ENCODE peak calls at places on chromosomes 12 and 14, in seven cellular contexts. One of them, this sample, is unnamed. For H3K36me3 and H3K27me3, the result is how much of the 10 kb centered on the place peaks cover.

GRCh38 chr14:102472815-102473158 is 36.8 kb downstream of the ANKRD9 start:
- DNase-seq in brain microvascular endothelial cell: no peak
- DNase-seq in esophagus squamous epithelium: no peak
- DNase-seq in HepG2: no peak
- DNase-seq in IMR-90: no peak
- DNase-seq in GM23248: no peak
- DNase-seq in ovary: no peak
- DNase-seq in this sample: no peak

GRCh38 chr14:80434574-80435321 is 223.4 kb upstream of the DIO2 start:
- DNase-seq in brain microvascular endothelial cell: no peak
- DNase-seq in esophagus squamous epithelium: no peak
- DNase-seq in HepG2: no peak
- DNase-seq in IMR-90: peak
- DNase-seq in GM23248: peak
- DNase-seq in ovary: no peak
- DNase-seq in this sample: no peak

GRCh38 chr14:79809849-79810612 is 401.3 kb downstream of the DIO2 start:
- DNase-seq in brain microvascular endothelial cell: peak
- DNase-seq in esophagus squamous epithelium: no peak
- DNase-seq in HepG2: no peak
- DNase-seq in IMR-90: peak
- DNase-seq in GM23248: peak
- DNase-seq in ovary: no peak
- DNase-seq in this sample: no peak

GRCh38 chr12:10016881-10017280 is 6.5 kb downstream of the CLEC12B start:
- DNase-seq in brain microvascular endothelial cell: peak
- DNase-seq in esophagus squamous epithelium: no peak
- DNase-seq in HepG2: no peak
- DNase-seq in IMR-90: no peak
- DNase-seq in GM23248: peak
- DNase-seq in ovary: no peak
- DNase-seq in this sample: no peak

GRCh38 chr14:96086032-96086431 is 46.9 kb downstream of the C14orf132 start:
- DNase-seq in brain microvascular endothelial cell: peak
- DNase-seq in esophagus squamous epithelium: no peak
- DNase-seq in HepG2: no peak
- DNase-seq in IMR-90: peak
- DNase-seq in GM23248: peak
- DNase-seq in ovary: no peak
- DNase-seq in this sample: peak

GRCh38 chr12:121996050-121996944 is 25.4 kb upstream of the BCL7A start:
- DNase-seq in brain microvascular endothelial cell: no peak
- DNase-seq in esophagus squamous epithelium: no peak
- DNase-seq in HepG2: peak
- DNase-seq in IMR-90: peak
- DNase-seq in GM23248: no peak
- DNase-seq in ovary: no peak
- DNase-seq in this sample: peak

GRCh38 chr12:52063986-52064649 is 5.7 kb upstream of the ATG101 start:
- DNase-seq in brain microvascular endothelial cell: peak
- DNase-seq in esophagus squamous epithelium: no peak
- DNase-seq in HepG2: no peak
- DNase-seq in IMR-90: peak
- DNase-seq in GM23248: peak
- DNase-seq in ovary: peak
- DNase-seq in this sample: peak

GRCh38 chr12:104046306-104046705 is 3.7 kb downstream of the GLT8D2 start:
- DNase-seq in brain microvascular endothelial cell: no peak
- DNase-seq in esophagus squamous epithelium: no peak
- DNase-seq in HepG2: no peak
- DNase-seq in IMR-90: no peak
- DNase-seq in GM23248: no peak
- DNase-seq in ovary: no peak
- DNase-seq in this sample: no peak

GRCh38 chr14:91904483-91904882 is 37.1 kb upstream of the TC2N start:
- DNase-seq in brain microvascular endothelial cell: no peak
- DNase-seq in esophagus squamous epithelium: no peak
- DNase-seq in HepG2: no peak
- DNase-seq in IMR-90: no peak
- DNase-seq in GM23248: no peak
- DNase-seq in ovary: no peak
- DNase-seq in this sample: no peak

GRCh38 chr12:74963867-74964331 is 245.7 kb downstream of the KCNC2 start:
- DNase-seq in brain microvascular endothelial cell: no peak
- DNase-seq in esophagus squamous epithelium: no peak
- DNase-seq in HepG2: peak
- DNase-seq in IMR-90: no peak
- DNase-seq in GM23248: no peak
- DNase-seq in ovary: no peak
- DNase-seq in this sample: no peak

GRCh38 chr12:109385339-109386078 is 37.8 kb downstream of the MYO1H start:
- DNase-seq in brain microvascular endothelial cell: peak
- DNase-seq in esophagus squamous epithelium: no peak
- DNase-seq in HepG2: peak
- DNase-seq in IMR-90: peak
- DNase-seq in GM23248: peak
- DNase-seq in ovary: peak
- DNase-seq in this sample: peak

GRCh38 chr12:123469978-123470377 is 12.0 kb downstream of the SNRNP35 start:
- DNase-seq in brain microvascular endothelial cell: no peak
- DNase-seq in esophagus squamous epithelium: no peak
- DNase-seq in HepG2: no peak
- DNase-seq in IMR-90: no peak
- DNase-seq in GM23248: no peak
- DNase-seq in ovary: no peak
- DNase-seq in this sample: no peak

GRCh38 chr12:73699318-73699717 is 838.3 kb upstream of the ATXN7L3B start:
- DNase-seq in brain microvascular endothelial cell: no peak
- DNase-seq in esophagus squamous epithelium: no peak
- DNase-seq in HepG2: no peak
- DNase-seq in IMR-90: no peak
- DNase-seq in GM23248: no peak
- DNase-seq in ovary: no peak
- DNase-seq in this sample: no peak

GRCh38 chr12:20350495-20350894 is 17.8 kb upstream of the PDE3A start:
- DNase-seq in brain microvascular endothelial cell: peak
- DNase-seq in esophagus squamous epithelium: no peak
- DNase-seq in HepG2: no peak
- DNase-seq in IMR-90: peak
- DNase-seq in GM23248: peak
- DNase-seq in ovary: no peak
- DNase-seq in this sample: no peak

GRCh38 chr14:96154900-96155299 is 49.7 kb upstream of the BDKRB2 start:
- DNase-seq in brain microvascular endothelial cell: no peak
- DNase-seq in esophagus squamous epithelium: no peak
- DNase-seq in HepG2: no peak
- DNase-seq in IMR-90: no peak
- DNase-seq in GM23248: no peak
- DNase-seq in ovary: no peak
- DNase-seq in this sample: no peak

DNA sequence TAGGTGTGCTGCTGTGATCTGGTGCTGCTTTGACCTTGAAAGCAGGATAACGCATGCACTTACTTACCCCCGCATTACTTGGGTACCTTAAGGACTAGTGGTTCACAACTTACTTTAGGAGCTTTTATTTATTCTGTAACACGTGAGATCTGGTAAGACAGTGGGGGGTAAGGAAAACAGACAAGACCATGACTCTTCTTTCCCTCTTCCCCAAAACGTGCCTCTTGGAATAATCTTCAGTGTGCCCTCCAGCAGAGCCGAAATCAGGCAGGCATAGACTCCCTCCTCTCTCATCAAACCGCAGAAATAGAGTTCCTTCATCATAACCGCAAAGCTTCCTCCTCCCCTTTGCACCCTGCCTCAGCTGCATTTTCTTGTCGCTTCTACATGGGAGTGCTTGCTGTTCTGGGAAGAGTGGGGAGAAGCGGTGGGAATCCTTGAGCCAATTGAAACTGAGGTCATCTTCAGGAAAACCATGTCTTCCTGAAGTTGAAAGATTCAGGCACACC is 43.4 kb downstream of the RAD52 start:
- DNase-seq in brain microvascular endothelial cell: no peak
- DNase-seq in esophagus squamous epithelium: no peak
- DNase-seq in HepG2: no peak
- DNase-seq in IMR-90: no peak
- DNase-seq in GM23248: no peak
- DNase-seq in ovary: no peak
- DNase-seq in this sample: no peak
- H3K36me3 ChIP-seq in brain microvascular endothelial cell: half or more
- H3K36me3 ChIP-seq in esophagus squamous epithelium: under half
- H3K36me3 ChIP-seq in HepG2: half or more
- H3K36me3 ChIP-seq in IMR-90: half or more
- H3K36me3 ChIP-seq in GM23248: half or more
- H3K36me3 ChIP-seq in ovary: under half
- H3K36me3 ChIP-seq in this sample: half or more

GRCh38 chr12:130992448-130992847 is 38.7 kb downstream of the ADGRD1 start:
- DNase-seq in brain microvascular endothelial cell: no peak
- DNase-seq in esophagus squamous epithelium: no peak
- DNase-seq in HepG2: no peak
- DNase-seq in IMR-90: no peak
- DNase-seq in GM23248: no peak
- DNase-seq in ovary: no peak
- DNase-seq in this sample: no peak

GRCh38 chr12:130989391-130989790 is 35.7 kb downstream of the ADGRD1 start:
- DNase-seq in brain microvascular endothelial cell: no peak
- DNase-seq in esophagus squamous epithelium: no peak
- DNase-seq in HepG2: no peak
- DNase-seq in IMR-90: no peak
- DNase-seq in GM23248: no peak
- DNase-seq in ovary: no peak
- DNase-seq in this sample: no peak

GRCh38 chr12:130987151-130987931 is 33.6 kb downstream of the ADGRD1 start:
- DNase-seq in brain microvascular endothelial cell: no peak
- DNase-seq in esophagus squamous epithelium: no peak
- DNase-seq in HepG2: peak
- DNase-seq in IMR-90: no peak
- DNase-seq in GM23248: no peak
- DNase-seq in ovary: no peak
- DNase-seq in this sample: no peak

GRCh38 chr12:130988261-130989175 is 34.8 kb downstream of the ADGRD1 start:
- DNase-seq in brain microvascular endothelial cell: no peak
- DNase-seq in esophagus squamous epithelium: no peak
- DNase-seq in HepG2: no peak
- DNase-seq in IMR-90: no peak
- DNase-seq in GM23248: no peak
- DNase-seq in ovary: no peak
- DNase-seq in this sample: no peak

GRCh38 chr12:130990034-130990433 is 36.3 kb downstream of the ADGRD1 start:
- DNase-seq in brain microvascular endothelial cell: no peak
- DNase-seq in esophagus squamous epithelium: no peak
- DNase-seq in HepG2: no peak
- DNase-seq in IMR-90: no peak
- DNase-seq in GM23248: peak
- DNase-seq in ovary: no peak
- DNase-seq in this sample: no peak
- H3K27me3 ChIP-seq in brain microvascular endothelial cell: under half
- H3K27me3 ChIP-seq in esophagus squamous epithelium: under half
- H3K27me3 ChIP-seq in HepG2: under half
- H3K27me3 ChIP-seq in IMR-90: under half
- H3K27me3 ChIP-seq in GM23248: under half
- H3K27me3 ChIP-seq in ovary: under half
- H3K27me3 ChIP-seq in this sample: under half

DNA sequence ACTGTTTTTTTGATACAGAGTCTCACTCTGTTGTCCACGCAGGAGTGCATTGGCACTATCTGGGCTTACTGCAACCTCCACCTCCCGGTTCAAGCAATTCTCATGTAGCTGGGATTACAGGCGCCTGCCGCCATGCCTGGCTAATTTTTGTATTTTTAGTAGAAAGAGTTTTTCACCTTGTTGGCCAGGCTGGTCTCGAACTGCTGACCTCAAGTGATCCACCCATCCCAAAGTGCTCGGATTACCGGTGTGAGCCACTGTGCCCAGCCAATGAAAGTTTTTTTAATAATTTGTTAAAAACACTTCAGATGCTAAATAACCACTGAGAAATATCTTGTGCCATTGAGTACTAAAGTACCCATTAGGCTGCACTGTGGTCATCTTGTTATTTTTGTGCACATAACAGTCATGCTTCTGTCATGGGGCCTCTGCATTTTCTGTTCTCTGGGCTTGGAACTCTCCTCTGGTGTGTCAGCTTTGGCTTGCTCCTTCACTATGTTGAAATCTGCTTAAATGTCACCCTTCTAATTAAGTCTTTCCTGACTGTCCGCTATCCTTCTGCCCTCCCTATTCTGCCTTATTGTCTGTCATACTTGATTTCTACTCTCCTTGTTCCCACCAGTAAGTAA is 105.1 kb downstream of the KTN1 start:
- DNase-seq in brain microvascular endothelial cell: no peak
- DNase-seq in esophagus squamous epithelium: no peak
- DNase-seq in HepG2: no peak
- DNase-seq in IMR-90: peak
- DNase-seq in GM23248: peak
- DNase-seq in ovary: no peak
- DNase-seq in this sample: no peak
- H3K27ac ChIP-seq in brain microvascular endothelial cell: no peak
- H3K27ac ChIP-seq in esophagus squamous epithelium: no peak
- H3K27ac ChIP-seq in HepG2: no peak
- H3K27ac ChIP-seq in IMR-90: no peak
- H3K27ac ChIP-seq in GM23248: peak
- H3K27ac ChIP-seq in ovary: no peak
- H3K27ac ChIP-seq in this sample: no peak

GRCh38 chr12:111887916-111888745 is 46.1 kb downstream of the MAPKAPK5 start:
- DNase-seq in brain microvascular endothelial cell: no peak
- DNase-seq in esophagus squamous epithelium: no peak
- DNase-seq in HepG2: no peak
- DNase-seq in IMR-90: no peak
- DNase-seq in GM23248: no peak
- DNase-seq in ovary: no peak
- DNase-seq in this sample: no peak

GRCh38 chr12:111881712-111882111 is 39.7 kb downstream of the MAPKAPK5 start:
- DNase-seq in brain microvascular endothelial cell: no peak
- DNase-seq in esophagus squamous epithelium: no peak
- DNase-seq in HepG2: no peak
- DNase-seq in IMR-90: no peak
- DNase-seq in GM23248: no peak
- DNase-seq in ovary: no peak
- DNase-seq in this sample: no peak

DNA sequence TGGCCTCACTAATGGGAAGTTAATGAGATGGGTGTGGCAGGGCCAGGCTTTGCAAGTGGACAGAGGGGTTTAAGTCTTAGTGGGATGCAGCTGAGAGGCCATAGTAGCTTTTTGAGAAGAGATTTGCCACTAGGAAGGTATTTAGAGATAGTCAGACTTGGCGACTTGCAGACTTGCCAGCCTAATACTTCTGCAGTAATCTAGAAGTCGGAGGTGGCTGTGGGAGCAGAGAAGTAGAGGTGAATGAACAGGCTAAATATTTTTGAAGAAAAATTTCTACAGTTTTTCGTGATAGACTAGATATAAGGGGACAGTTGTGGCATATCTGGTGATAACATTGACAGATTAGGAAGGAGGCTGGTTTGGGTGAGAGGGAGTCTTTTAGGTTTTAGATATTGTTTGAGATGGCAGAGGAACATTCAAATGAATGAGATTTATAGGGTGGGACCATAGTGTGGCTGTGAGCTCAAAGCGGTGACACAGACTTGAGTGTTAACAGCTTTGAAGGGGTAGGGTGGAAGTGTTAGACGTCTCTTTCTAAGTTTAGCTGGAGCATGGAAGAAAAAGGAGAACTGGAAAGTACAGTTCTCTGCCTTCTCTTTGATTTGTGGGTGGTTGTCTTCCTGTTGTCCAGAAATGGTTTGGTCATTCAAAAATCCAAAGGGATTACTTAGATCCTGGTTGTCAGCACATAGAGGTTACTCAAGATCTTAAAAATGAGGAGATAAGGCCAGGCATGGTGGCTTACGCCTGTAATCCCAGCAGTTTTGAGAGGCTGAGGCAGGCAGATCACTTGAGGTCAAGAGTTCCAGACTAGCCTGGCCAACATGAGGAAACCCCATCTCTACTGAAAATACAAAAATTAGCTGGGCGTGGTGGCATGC is 44.9 kb downstream of the MAPKAPK5 start:
- DNase-seq in brain microvascular endothelial cell: no peak
- DNase-seq in esophagus squamous epithelium: no peak
- DNase-seq in HepG2: no peak
- DNase-seq in IMR-90: no peak
- DNase-seq in GM23248: no peak
- DNase-seq in ovary: no peak
- DNase-seq in this sample: no peak
- H3K36me3 ChIP-seq in brain microvascular endothelial cell: half or more
- H3K36me3 ChIP-seq in esophagus squamous epithelium: under half
- H3K36me3 ChIP-seq in HepG2: half or more
- H3K36me3 ChIP-seq in IMR-90: half or more
- H3K36me3 ChIP-seq in GM23248: under half
- H3K36me3 ChIP-seq in ovary: under half
- H3K36me3 ChIP-seq in this sample: half or more